ENCODE peak calls at places on chromosomes 5 and 9, in nine cellular contexts. X is CD8-positive, alpha-beta T cell; G is epithelial cell of esophagus; L is RWPE1; E is progenitor cell of endocrine pancreas; O is nephron progenitor cell; M is Caco-2; I is heart left ventricle; P is right atrium auricular region. W is an unnamed sample.

GRCh38 chr5:149608936-149609502 is 27.7 kb downstream of the ARHGEF37 start:
- DNase-seq in P (no peak), X (no peak), O (no peak), I (no peak), M (no peak), G (peak), E (no peak), L (no peak), W (no peak)

GRCh38 chr5:107985144-107985543 is 314.4 kb upstream of the EFNA5 start:
- DNase-seq in M (no peak), E (no peak), P (no peak), L (no peak), G (peak), I (no peak), X (no peak), O (no peak), W (peak)

GRCh38 chr5:130720355-130720754 is 444.7 kb downstream of the HINT1 start:
- DNase-seq in P (no peak), I (no peak), L (peak), G (peak), E (no peak), O (peak), X (no peak), M (peak), W (no peak)

GRCh38 chr9:8660383-8660782 is 860.8 kb upstream of the DMAC1 start:
- DNase-seq in X (no peak), O (no peak), G (no peak), I (peak), P (peak), M (no peak), E (no peak), L (no peak), W (peak)

GRCh38 chr5:65482727-65483473 is 1.2 kb upstream of the ADAMTS6 start:
- DNase-seq in M (no peak), L (peak), I (no peak), P (no peak), X (peak), G (peak), E (no peak), O (no peak), W (peak)

GRCh38 chr5:133051117-133051546 is 681 bp upstream of the HSPA4 start:
- DNase-seq in O (no peak), L (no peak), X (no peak), I (no peak), P (no peak), E (no peak), G (no peak), M (no peak), W (no peak)

GRCh38 chr5:96627792-96628191 is 34.4 kb upstream of the CAST start:
- DNase-seq in M (peak), G (no peak), X (no peak), L (no peak), P (no peak), O (no peak), E (no peak), I (no peak), W (no peak)

GRCh38 chr5:166302189-166302588 is 1989.3 kb upstream of the WWC1 start:
- DNase-seq in G (no peak), O (no peak), X (no peak), P (no peak), I (no peak), M (no peak), E (no peak), L (no peak), W (no peak)

GRCh38 chr5:155250601-155251000 is 237.0 kb downstream of the KIF4B start:
- DNase-seq in P (no peak), X (no peak), L (no peak), E (no peak), O (no peak), G (no peak), M (no peak), I (no peak), W (no peak)

GRCh38 chr5:457195-457961 is 14.4 kb downstream of the EXOC3 start:
- DNase-seq in L (no peak), E (no peak), O (no peak), P (no peak), G (no peak), X (no peak), I (peak), M (no peak), W (no peak)

GRCh38 chr9:7139886-7140285 is 382.1 kb downstream of the KDM4C start:
- DNase-seq in G (no peak), I (no peak), E (no peak), P (no peak), O (no peak), X (no peak), L (no peak), M (no peak), W (no peak)

GRCh38 chr9:134648701-134649525 is 7.3 kb downstream of the COL5A1 start:
- DNase-seq in G (no peak), X (no peak), M (no peak), I (peak), O (no peak), L (no peak), E (no peak), P (no peak), W (no peak)

DNA sequence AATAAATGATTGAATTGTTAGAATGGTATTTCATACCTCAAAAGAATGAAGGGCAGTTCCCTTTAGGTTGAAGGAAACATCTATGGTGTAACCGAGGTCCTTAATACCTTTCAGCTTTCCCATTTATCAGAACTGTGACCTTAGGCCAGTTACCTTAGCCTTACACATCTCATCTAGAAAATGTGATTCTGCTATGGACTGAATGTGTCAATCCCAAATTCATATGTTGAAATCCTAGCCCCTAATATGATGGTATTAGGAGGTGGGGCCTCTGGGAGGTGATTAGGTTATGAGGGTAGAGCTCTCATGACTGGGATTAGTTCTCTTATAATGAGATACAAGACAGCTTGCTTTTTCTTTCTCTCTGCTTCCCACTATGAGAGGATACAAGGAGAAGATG is 441.9 kb downstream of the PLK2 start:
- DNase-seq in O (no peak), I (no peak), X (no peak), L (no peak), G (no peak), M (no peak), E (no peak), P (no peak), W (no peak)
- TF ChIP-seq CTCF in O (no peak), I (no peak), X (no peak), L (no peak), G (no peak), M (no peak), E (no peak), P (no peak), W (no peak)

DNA sequence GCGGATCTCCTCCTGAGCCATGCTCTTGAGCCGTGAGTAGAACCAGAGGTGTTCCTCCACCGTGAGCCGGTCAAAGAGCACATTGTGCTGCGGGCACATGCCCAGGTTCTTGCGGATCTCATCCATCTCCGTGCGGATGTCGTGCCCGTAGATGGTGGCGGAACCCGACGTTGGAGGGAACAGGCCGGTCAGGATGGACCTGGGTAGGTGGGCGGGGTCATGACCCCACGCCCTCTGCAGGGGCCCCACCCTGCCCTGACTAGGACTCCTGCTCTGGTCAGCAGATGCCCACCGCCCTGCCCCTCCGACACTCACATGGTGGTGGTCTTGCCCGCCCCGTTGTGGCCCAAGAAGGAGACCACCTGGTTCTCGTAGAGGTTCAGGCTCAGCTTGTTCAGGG is 12.1 kb downstream of the ABCA2 start:
- DNase-seq in I (no peak), G (no peak), L (no peak), O (no peak), P (no peak), M (no peak), E (no peak), X (no peak), W (no peak)
- TF ChIP-seq CTCF in I (no peak), G (no peak), L (no peak), O (no peak), P (no peak), M (no peak), E (no peak), X (no peak), W (no peak)

DNA sequence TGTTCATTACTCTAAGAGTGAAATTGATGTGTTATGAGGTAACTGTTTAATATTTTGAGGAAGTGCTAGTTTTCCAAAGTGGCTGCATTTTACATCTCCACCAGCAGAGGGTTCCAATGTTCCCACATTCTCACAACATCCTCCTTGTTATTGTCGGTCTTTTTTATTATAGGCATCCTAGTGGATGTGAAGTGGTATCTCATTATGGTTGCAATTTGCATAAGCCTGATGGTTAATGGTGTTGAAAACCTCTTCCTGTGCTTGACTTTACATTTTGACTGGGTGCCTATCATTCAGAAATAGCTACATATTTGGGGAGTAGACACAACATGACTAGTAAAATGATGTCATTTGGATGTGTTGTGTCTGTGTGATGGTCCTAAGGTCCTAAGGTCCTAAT is 143.6 kb downstream of the MRPS30 start:
- DNase-seq in L (peak), X (no peak), I (no peak), G (peak), E (no peak), M (peak), O (peak), P (no peak), W (peak)
- TF ChIP-seq CTCF in L (peak), X (peak), I (peak), G (peak), E (peak), M (peak), O (peak), P (peak), W (peak)

DNA sequence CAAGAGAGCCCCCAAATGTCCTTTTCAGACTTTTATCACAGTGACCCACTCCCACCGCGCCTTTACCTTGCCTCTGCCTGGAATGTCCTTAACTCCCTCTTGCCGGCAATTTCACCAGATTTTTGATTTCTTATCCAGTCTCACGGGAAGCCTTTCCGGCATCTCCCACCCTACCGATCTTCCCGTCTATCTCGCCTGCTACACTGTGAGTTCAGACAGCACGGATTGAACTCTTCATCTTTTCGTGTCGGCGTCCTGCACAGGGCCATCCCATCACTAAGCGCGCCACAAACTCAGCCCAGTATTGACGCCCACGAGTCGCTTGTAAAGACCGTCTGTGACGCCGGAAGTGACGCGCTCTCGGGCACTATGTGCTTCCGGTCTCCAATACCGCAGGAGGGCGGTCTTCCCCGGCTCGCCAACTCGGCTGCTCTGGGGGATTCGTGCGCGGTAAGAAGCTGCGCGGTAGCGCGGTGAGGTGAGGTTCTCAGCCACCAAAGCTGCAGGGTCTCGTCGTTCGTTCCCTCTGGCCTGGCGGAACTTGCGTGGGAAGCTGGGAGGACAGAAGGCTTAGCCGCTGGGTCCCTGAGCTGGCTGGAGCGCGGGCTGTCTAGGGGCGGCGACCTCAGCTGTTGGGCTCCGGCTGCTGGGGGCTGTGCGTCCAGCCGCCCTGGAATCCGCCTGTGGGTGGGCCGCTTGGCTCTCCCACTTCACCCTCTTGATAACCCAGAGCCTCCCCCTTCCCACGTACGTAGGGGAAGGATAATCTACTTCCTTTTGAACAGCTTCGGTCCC is at the start of gene ZCCHC9:
- DNase-seq in O (peak), E (peak), G (peak), L (peak), M (peak), P (peak), X (peak), I (peak), W (peak)
- TF ChIP-seq CTCF in O (no peak), E (peak), G (peak), L (no peak), M (no peak), P (no peak), X (no peak), I (peak), W (peak)

GRCh38 chr9:34334337-34334824 is 5.0 kb downstream of the NUDT2 start:
- DNase-seq in M (no peak), P (no peak), L (no peak), I (no peak), O (no peak), G (no peak), X (no peak), E (no peak), W (no peak)

GRCh38 chr9:34338664-34339063 is 9.3 kb downstream of the NUDT2 start:
- DNase-seq in L (no peak), G (no peak), M (no peak), X (no peak), O (no peak), I (no peak), E (no peak), P (no peak), W (no peak)

GRCh38 chr9:34335376-34335775 is 6.0 kb downstream of the NUDT2 start:
- DNase-seq in X (no peak), E (no peak), G (no peak), M (no peak), O (no peak), I (no peak), P (no peak), L (no peak), W (no peak)

GRCh38 chr9:34334916-34335315 is 5.5 kb downstream of the NUDT2 start:
- DNase-seq in P (no peak), I (no peak), O (no peak), E (no peak), M (no peak), G (no peak), X (no peak), L (no peak), W (no peak)

DNA sequence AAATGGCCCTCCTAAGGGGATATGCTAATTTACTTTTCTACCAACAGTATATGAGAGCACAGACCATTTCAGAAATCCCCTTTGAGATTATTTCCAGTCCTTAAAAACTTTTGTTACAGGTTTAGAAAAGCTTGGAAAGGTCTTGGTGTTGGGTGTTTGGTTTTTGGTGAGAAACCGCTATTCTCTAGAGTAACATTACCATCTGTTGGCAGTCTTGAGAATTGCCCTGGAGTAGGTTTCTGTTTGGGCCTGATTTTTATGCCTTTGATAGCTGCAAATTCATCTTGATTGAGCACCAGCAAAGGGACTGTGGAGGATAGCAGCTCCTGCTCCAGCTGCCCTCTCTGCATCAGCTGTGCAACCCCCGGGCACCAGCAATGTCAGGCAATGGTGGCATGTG is 8.0 kb downstream of the NUDT2 start:
- DNase-seq in I (no peak), E (no peak), G (peak), L (no peak), X (no peak), O (no peak), P (no peak), M (no peak), W (no peak)
- TF ChIP-seq CTCF in I (no peak), E (peak), G (peak), L (no peak), X (no peak), O (no peak), P (no peak), M (no peak), W (no peak)

GRCh38 chr9:22067196-22067595 is 58.1 kb upstream of the CDKN2B start:
- DNase-seq in O (no peak), P (no peak), G (no peak), L (no peak), I (no peak), M (no peak), X (no peak), E (no peak), W (no peak)
- TF ChIP-seq CTCF in O (no peak), P (no peak), G (no peak), L (no peak), I (no peak), M (no peak), X (no peak), E (no peak), W (no peak)

DNA sequence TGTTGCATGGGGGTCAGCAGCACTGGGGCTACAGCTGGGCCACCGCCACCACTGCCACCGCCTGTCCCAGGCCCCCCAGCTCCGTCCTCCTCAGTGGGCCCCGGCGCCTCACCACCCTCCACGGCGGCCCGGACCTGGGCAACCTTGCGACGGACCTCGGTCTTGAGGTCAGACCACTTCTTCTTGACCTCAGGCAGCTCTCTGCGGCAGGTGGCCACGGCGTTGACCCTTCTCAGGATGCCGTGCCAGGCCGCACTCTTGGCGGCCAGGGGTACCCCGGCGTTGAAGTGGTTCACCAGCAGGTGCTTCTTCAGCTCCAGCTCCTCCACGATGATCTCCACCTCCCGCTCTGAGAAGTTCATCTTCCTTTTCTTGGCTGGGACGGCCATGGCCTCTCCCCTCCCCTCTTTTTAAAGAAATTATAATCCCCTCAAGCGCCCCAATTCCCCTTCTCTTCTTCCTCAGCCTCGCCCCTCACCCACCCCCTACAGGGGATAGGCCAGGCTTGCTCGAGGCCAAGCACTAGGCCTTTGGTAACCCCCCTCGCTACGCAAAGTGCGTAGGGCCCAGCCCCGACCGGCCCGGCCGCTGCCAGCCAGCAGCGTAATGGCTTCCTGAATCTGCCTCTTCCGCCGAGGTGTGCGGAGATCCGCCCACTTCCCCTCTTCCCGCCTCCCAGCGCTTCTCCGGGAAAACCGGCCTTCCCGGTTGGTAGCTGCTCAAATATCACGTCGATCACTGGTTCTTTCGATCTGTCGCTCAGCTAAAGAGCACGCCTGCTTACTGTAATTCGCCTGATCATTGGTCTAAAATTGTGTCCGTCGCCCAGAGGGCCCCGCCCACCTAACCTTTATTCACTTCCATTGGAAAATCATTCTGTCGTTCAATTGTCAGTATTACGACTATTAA is at the start of gene NAIF1:
- DNase-seq in L (peak), M (peak), O (peak), X (peak), E (peak), P (peak), I (peak), G (peak), W (peak)
- TF ChIP-seq CTCF in L (no peak), M (no peak), O (no peak), X (no peak), E (no peak), P (no peak), I (no peak), G (no peak), W (no peak)

W was measured in testis.